ENCODE peak calls at places on chromosomes 4 and X, in nine cellular contexts. B is mammary epithelial cell; J is CD14-positive monocyte; R is heart right ventricle; C is mucosa of descending colon; X is bronchial epithelial cell; D is lung; E is left ventricle myocardium inferior; Z is CD4-positive, alpha-beta T cell. A is an unnamed sample.

GRCh38 chr4:68691186-68691585 is 20.7 kb upstream of the UGT2B15 start:
- DNase-seq in D (no peak), J (no peak), C (no peak), X (no peak), Z (no peak), E (no peak), R (no peak), B (no peak), A (no peak)

GRCh38 chr4:5784960-5785611 is 74.1 kb downstream of the EVC start:
- DNase-seq in B (no peak), R (no peak), Z (no peak), E (no peak), J (no peak), C (no peak), D (no peak), X (no peak), A (no peak)

GRCh38 chrX:20267924-20268701 is 1.4 kb upstream of the RPS6KA3 start:
- DNase-seq in C (peak; percentile 48), D (peak; percentile 49), Z (peak; percentile 7), B (no peak), X (no peak), R (peak; percentile 58), J (peak; percentile 47), E (peak; percentile 58), A (peak; percentile 11)

GRCh38 chr4:6491235-6491634 is 18.8 kb upstream of the PPP2R2C start:
- DNase-seq in R (no peak), X (no peak), Z (no peak), D (no peak), J (no peak), B (no peak), E (no peak), C (no peak), A (no peak)

GRCh38 chrX:143632625-143633387 is 3.1 kb downstream of the SLITRK4 start:
- DNase-seq in Z (no peak), B (no peak), R (no peak), D (no peak), J (peak; percentile 47), X (no peak), C (no peak), E (no peak), A (no peak)

GRCh38 chrX:46561931-46562721 is 11.4 kb upstream of the CHST7 start:
- DNase-seq in D (peak; percentile 55), R (no peak), Z (no peak), X (no peak), B (no peak), C (peak; percentile 38), J (no peak), E (no peak), A (no peak)

GRCh38 chr4:152408514-152409327 is 127.2 kb downstream of the FBXW7 start:
- DNase-seq in D (no peak), C (peak; percentile 34), Z (no peak), X (peak; percentile 63), B (peak; percentile 56), E (no peak), J (no peak), R (no peak), A (no peak)

GRCh38 chrX:118724775-118725174 is 2.6 kb upstream of the IL13RA1 start:
- DNase-seq in Z (no peak), B (no peak), C (peak; percentile 23), R (no peak), J (no peak), D (no peak), X (peak; percentile 20), E (no peak), A (no peak)

GRCh38 chr4:112515278-112516075 is 503 bp downstream of the NEUROG2 start:
- DNase-seq in D (no peak), B (peak; percentile 47), J (no peak), E (no peak), X (no peak), Z (no peak), C (no peak), R (peak; percentile 18), A (peak; percentile 20)

GRCh38 chr4:126778348-126778747 is 854.4 kb upstream of the INTU start:
- DNase-seq in R (no peak), C (no peak), D (no peak), E (no peak), X (peak; percentile 84), Z (no peak), J (no peak), B (peak; percentile 60), A (no peak)

GRCh38 chr4:38313999-38314561 is 349.9 kb upstream of the KLF3 start:
- DNase-seq in E (no peak), R (no peak), Z (no peak), X (peak; percentile 83), B (peak; percentile 88), J (no peak), D (no peak), C (peak; percentile 76), A (no peak)

GRCh38 chr4:67346654-67347053 is 198.6 kb downstream of the CENPC start:
- DNase-seq in Z (no peak), X (no peak), D (no peak), R (no peak), C (no peak), E (no peak), J (no peak), B (no peak), A (no peak)

GRCh38 chr4:119592708-119593298 is 35.8 kb downstream of the PDE5A start:
- DNase-seq in R (no peak), C (no peak), X (no peak), D (no peak), E (no peak), Z (no peak), J (no peak), B (no peak), A (no peak)

GRCh38 chr4:6095023-6095817 is 77.0 kb upstream of the C4orf50 start:
- DNase-seq in J (no peak), D (no peak), E (no peak), X (peak; percentile 33), R (no peak), Z (no peak), B (peak; percentile 16), C (no peak), A (no peak)

GRCh38 chr4:177128306-177128705 is 181.4 kb upstream of the NEIL3 start:
- DNase-seq in E (no peak), R (no peak), D (no peak), J (no peak), C (no peak), X (peak; percentile 93), B (peak; percentile 78), Z (no peak), A (no peak)

GRCh38 chr4:2357821-2358745 is 60.4 kb downstream of the ZFYVE28 start:
- DNase-seq in B (no peak), X (no peak), R (no peak), E (no peak), J (no peak), Z (no peak), D (no peak), C (no peak), A (no peak)

GRCh38 chrX:55342533-55343501 is 78.1 kb upstream of the PAGE3 start:
- DNase-seq in B (peak; percentile 55), E (no peak), X (peak; percentile 82), J (no peak), D (no peak), R (peak; percentile 7), Z (peak; percentile 25), C (peak; percentile 52), A (no peak)

GRCh38 chr4:154082760-154083530 is 294.1 kb upstream of the SFRP2 start:
- DNase-seq in E (no peak), Z (no peak), B (peak; percentile 77), R (no peak), D (no peak), J (no peak), X (peak; percentile 5), C (peak; percentile 5), A (no peak)

GRCh38 chrX:28651186-28651585 is 63.9 kb downstream of the IL1RAPL1 start:
- DNase-seq in E (no peak), D (no peak), C (no peak), X (no peak), Z (no peak), J (no peak), B (no peak), R (no peak), A (no peak)
- TF ChIP-seq CTCF in E (no peak), D (no peak), C (no peak), X (no peak), Z (no peak), J (no peak), B (no peak), R (no peak), A (no peak)

GRCh38 chr4:76585270-76585669 is 150.2 kb downstream of the SHROOM3 start:
- DNase-seq in D (no peak), C (no peak), J (no peak), X (no peak), Z (no peak), R (no peak), E (no peak), B (no peak), A (no peak)
- TF ChIP-seq CTCF in D (no peak), C (no peak), J (no peak), X (no peak), Z (no peak), R (no peak), E (no peak), B (no peak), A (no peak)

GRCh38 chr4:78650106-78651021 is 98.8 kb downstream of the ANXA3 start:
- DNase-seq in E (no peak), J (no peak), D (no peak), B (peak; percentile 79), Z (no peak), X (peak; percentile 95), C (no peak), R (no peak), A (no peak)
- TF ChIP-seq CTCF in E (no peak), J (no peak), D (no peak), B (no peak), Z (no peak), X (no peak), C (no peak), R (no peak), A (no peak)

GRCh38 chr4:8176547-8177399 is 18.2 kb upstream of the ABLIM2 start:
- DNase-seq in Z (peak; percentile 30), D (no peak), B (peak; percentile 51), E (no peak), X (peak; percentile 42), J (peak; percentile 62), C (peak; percentile 49), R (peak; percentile 51), A (peak; percentile 44)

GRCh38 chr4:8177544-8177943 is 18.9 kb upstream of the ABLIM2 start:
- DNase-seq in R (no peak), E (no peak), J (no peak), C (no peak), X (no peak), Z (no peak), B (no peak), D (no peak), A (no peak)

GRCh38 chr4:8179074-8179473 is 20.0 kb upstream of the SH3TC1 start:
- DNase-seq in X (no peak), E (no peak), B (no peak), Z (no peak), J (no peak), R (no peak), D (no peak), C (no peak), A (no peak)

GRCh38 chr4:8179771-8180170 is 19.3 kb upstream of the SH3TC1 start:
- DNase-seq in R (no peak), X (no peak), Z (no peak), D (no peak), C (no peak), E (no peak), B (no peak), J (no peak), A (no peak)

DNA sequence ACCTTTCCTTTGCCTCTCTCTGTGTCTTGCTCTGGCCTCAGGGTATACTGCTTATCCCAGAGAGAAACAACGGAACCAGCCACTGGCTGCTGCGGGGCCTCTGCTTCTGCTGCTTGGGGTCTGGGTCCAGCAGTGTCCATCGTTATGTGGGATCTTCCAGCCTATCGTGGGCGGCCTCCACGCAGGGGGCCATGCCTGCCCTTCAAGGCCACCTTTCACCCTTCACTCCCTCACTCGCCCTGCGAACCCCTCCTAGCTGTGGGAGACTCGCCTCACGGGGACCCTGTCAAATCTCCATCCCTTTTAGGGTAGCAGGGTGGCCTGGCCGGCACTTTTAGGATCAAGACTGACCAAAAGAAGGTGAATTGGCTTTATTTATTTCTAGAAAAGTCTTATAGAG is 19.3 kb upstream of the ABLIM2 start:
- DNase-seq in E (no peak), J (no peak), Z (no peak), X (no peak), B (no peak), C (no peak), D (no peak), R (no peak), A (no peak)
- TF ChIP-seq CTCF in E (no peak), J (no peak), Z (no peak), X (no peak), B (no peak), C (no peak), D (no peak), R (no peak), A (no peak)